ENCODE peak calls at places on chromosomes 12 and 14, in four cellular contexts. J, I, N and S are unnamed samples.

GRCh38 chr12:111014547-111014946 is 94.2 kb upstream of the MYL2 start:
- DNase-seq in I (no peak), N (no peak), J (no peak), S (no peak)

GRCh38 chr12:77888611-77889010 is 57.9 kb downstream of the NAV3 start:
- DNase-seq in J (no peak), N (no peak), I (no peak), S (no peak)

GRCh38 chr12:60235261-60235660 is 639.4 kb downstream of the SLC16A7 start:
- DNase-seq in I (no peak), J (no peak), N (no peak), S (no peak)

GRCh38 chr12:106739318-106739717 is 35.2 kb upstream of the RIC8B start:
- DNase-seq in I (no peak), N (no peak), J (no peak), S (no peak)

GRCh38 chr14:76904740-76905569 is 78.7 kb downstream of the LRRC74A start:
- DNase-seq in N (no peak), I (peak), J (peak), S (no peak)

GRCh38 chr12:107522692-107523477 is 162.7 kb upstream of the PWP1 start:
- DNase-seq in N (no peak), I (no peak), J (no peak), S (no peak)

GRCh38 chr12:4780624-4781023 is 60.4 kb downstream of the GALNT8 start:
- DNase-seq in I (no peak), J (no peak), N (no peak), S (no peak)

GRCh38 chr12:49662998-49663843 is 39.9 kb downstream of the PRPF40B start:
- DNase-seq in I (peak), N (no peak), J (peak), S (no peak)

GRCh38 chr12:112913038-112913688 is 6.4 kb downstream of the OAS1 start:
- DNase-seq in N (no peak), I (no peak), J (no peak), S (no peak)

GRCh38 chr14:61619494-61619893 is 75.8 kb upstream of the HIF1A start:
- DNase-seq in N (no peak), J (no peak), I (no peak), S (no peak)

GRCh38 chr14:91138511-91139359 is 24.9 kb downstream of the DGLUCY start:
- DNase-seq in I (peak), N (no peak), J (no peak), S (no peak)

GRCh38 chr12:91316825-91317224 is 134.2 kb upstream of the DCN start:
- DNase-seq in I (no peak), J (no peak), N (no peak), S (no peak)

GRCh38 chr12:123854918-123855317 is 92.8 kb downstream of the DNAH10 start:
- DNase-seq in N (no peak), I (no peak), J (no peak), S (no peak)

GRCh38 chr12:102343361-102344121 is 136.8 kb downstream of the IGF1 start:
- DNase-seq in J (no peak), I (no peak), N (no peak), S (no peak)

GRCh38 chr12:48336564-48336963 is 14.2 kb downstream of the ZNF641 start:
- DNase-seq in J (no peak), N (no peak), I (no peak), S (no peak)

GRCh38 chr12:868722-869121 is 80.8 kb downstream of the RAD52 start:
- DNase-seq in J (no peak), I (no peak), N (no peak), S (no peak)
- TF ChIP-seq CTCF in J (peak), I (peak), N (no peak), S (no peak)

GRCh38 chr14:100076133-100076532 is 10.9 kb downstream of the EVL start:
- DNase-seq in J (no peak), N (no peak), I (peak), S (no peak)
- TF ChIP-seq CTCF in J (no peak), N (no peak), I (peak), S (no peak)

DNA sequence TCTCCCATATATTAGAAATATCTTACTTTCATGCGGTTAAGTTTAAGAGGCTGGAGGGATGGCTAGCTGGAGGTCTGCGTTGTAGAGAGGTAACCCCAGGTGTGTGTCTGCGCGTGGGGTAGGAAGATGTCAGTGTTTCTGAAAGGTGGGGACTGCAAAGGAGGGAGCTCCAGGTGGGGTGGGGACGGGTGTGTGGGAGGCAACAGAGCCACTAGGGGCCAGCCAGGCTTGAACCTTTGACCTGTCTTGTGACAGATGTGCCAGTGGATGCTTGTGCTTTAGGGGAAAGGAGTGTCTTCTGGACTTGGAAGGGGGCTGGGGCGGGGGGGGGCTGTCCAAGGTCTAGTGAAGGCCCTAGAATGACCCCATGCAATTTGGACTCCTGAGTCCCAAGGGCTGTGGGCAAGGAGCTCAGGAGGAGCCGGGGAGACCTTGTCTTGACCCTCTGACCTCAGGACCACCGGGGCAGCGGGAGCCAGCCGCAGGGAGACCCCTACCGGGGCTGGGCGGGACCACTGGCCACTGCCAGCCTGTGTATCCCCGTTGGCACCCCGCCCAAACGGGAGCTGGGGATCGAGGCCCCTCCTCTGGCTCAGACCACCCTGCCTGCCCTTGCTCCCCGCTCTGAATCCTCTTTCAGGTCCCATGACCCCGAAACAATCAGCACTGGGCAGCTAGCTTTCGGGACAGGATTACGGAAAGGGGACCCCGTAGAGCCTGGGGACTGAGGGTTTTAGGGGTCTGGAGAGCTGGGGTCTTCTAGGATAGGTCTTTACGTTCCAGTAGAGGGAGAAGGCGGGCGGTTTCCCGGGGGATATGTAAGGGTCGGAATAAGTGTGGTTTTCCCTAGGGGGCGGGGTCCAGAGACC is 1.1 kb downstream of the GLI1 start:
- DNase-seq in N (no peak), J (no peak), I (peak), S (no peak)
- TF ChIP-seq CTCF in N (no peak), J (no peak), I (no peak), S (no peak)

GRCh38 chr12:98724384-98725155 is 79.5 kb downstream of the APAF1 start:
- DNase-seq in J (no peak), I (no peak), N (no peak), S (no peak)

GRCh38 chr12:98719515-98720504 is 74.7 kb downstream of the APAF1 start:
- DNase-seq in I (peak), J (no peak), N (no peak), S (no peak)

GRCh38 chr12:98721204-98721702 is 76.2 kb downstream of the APAF1 start:
- DNase-seq in I (no peak), J (no peak), N (no peak), S (no peak)

GRCh38 chr12:98727196-98727595 is 82.1 kb downstream of the APAF1 start:
- DNase-seq in N (no peak), J (no peak), I (no peak), S (no peak)

GRCh38 chr12:98725481-98726247 is 80.6 kb downstream of the APAF1 start:
- DNase-seq in J (no peak), N (no peak), I (peak), S (no peak)
- TF ChIP-seq CTCF in J (peak), N (peak), I (peak), S (no peak)

GRCh38 chr12:45586486-45586885 is 143.0 kb upstream of the ARID2 start:
- DNase-seq in N (no peak), J (no peak), I (no peak), S (no peak)

GRCh38 chr12:45585522-45586230 is 143.8 kb upstream of the ARID2 start:
- DNase-seq in I (no peak), N (no peak), J (no peak), S (no peak)

GRCh38 chr12:45590646-45591045 is 138.9 kb upstream of the ARID2 start:
- DNase-seq in I (no peak), J (no peak), N (no peak), S (no peak)

GRCh38 chr12:45587042-45587441 is 142.5 kb upstream of the ARID2 start:
- DNase-seq in J (no peak), I (no peak), N (no peak), S (no peak)

DNA sequence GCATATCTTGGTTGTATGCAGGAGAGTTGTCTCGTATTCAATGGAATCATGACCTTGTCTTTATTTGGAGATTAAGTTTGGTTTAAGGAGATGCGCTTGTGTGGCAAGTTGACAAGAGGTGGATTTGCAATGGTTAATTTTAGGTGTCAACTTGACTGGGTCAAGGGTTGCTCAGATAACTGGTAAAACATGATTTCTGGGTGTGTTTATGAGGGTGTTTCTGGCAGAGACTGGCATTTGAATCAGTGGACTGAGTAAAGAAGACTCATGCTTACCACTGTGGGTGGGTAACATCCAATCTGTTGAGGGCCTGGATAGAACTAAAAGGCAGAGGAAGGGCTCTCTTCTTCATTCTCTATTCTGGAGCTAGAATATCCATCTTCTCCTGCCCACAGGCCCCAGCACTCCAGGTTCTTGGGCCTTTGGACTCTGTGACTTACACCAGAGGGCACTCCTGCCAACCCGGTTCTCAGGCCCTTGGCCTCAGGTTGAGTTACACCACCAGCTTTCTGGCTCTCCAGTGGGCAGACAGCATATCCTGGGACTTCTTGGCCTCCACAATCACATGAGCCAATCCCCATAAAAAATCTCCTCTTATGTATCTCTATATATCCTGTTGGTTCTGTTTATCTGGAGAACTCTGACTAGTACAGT is 141.5 kb upstream of the ARID2 start:
- DNase-seq in J (no peak), N (no peak), I (no peak), S (no peak)
- TF ChIP-seq CTCF in J (no peak), N (no peak), I (no peak), S (no peak)

GRCh38 chr14:22837059-22837749 is 819 bp downstream of the MMP14 start:
- DNase-seq in N (no peak), I (peak), J (no peak), S (no peak)
- TF ChIP-seq CTCF in N (no peak), I (no peak), J (no peak), S (no peak)

GRCh38 chr12:21546721-21547120 is 20.6 kb downstream of the SPX start:
- DNase-seq in N (no peak), I (no peak), J (no peak), S (no peak)
- TF ChIP-seq CTCF in N (no peak), I (no peak), J (no peak), S (no peak)

GRCh38 chr14:71236430-71236829 is 329.2 kb downstream of the PCNX1 start:
- DNase-seq in I (no peak), N (no peak), J (no peak), S (no peak)
- TF ChIP-seq CTCF in I (no peak), N (no peak), J (no peak), S (no peak)

DNA sequence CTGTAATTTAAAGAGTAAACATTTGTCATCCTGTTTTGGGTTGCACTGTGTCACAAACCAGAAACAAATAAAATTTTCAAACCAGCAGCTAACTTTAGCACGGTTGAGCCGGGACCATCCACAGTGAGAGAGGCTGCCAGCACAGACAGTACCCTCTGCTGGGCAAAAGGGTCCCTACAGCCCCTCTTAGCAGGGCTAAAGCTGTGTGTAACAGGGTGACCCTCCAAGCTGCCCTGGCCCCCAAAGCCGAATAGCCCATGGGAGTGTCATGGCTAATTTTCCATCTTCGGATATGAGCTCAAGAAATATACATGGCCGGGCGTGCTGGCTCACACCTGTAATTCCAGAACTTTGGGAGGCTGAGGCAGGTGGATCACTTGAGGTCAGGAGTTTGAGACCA is 157.1 kb upstream of the GRIN2B start:
- DNase-seq in J (no peak), I (no peak), N (no peak), S (no peak)
- TF ChIP-seq CTCF in J (peak), I (peak), N (no peak), S (no peak)

DNA sequence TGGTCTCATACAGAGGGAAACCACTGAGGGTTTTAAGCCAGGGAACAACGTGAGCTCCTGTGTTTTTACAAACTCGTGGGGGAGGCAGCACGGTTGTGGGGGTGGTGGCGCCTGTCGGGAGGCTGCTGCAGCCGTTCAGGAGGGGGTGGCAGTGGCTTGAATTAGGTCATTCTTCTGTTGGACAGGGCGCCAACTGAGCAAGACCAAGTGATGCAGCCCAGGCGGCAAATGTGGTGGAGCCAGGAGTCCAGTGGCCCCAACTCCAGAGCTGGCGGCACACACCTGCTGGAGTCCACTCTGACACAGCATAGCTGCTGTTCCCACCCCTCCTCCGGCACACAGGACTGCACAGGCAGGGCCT is 27.8 kb downstream of the FBRSL1 start:
- DNase-seq in N (no peak), I (no peak), J (no peak), S (no peak)
- TF ChIP-seq CTCF in N (no peak), I (no peak), J (no peak), S (no peak)